ENCODE peak calls at places on chromosome 1, in eight cellular contexts. X, B, H, W, Q, V, A and P are unnamed samples.

GRCh38 chr1:25458550-25459298 is 28.0 kb downstream of the MACO1 start:
- DNase-seq in X (no peak), B (peak; percentile 57), H (no peak), W (no peak), Q (no peak), V (no peak), A (no peak), P (no peak)

GRCh38 chr1:168287237-168287664 is 6.6 kb downstream of the TBX19 start:
- DNase-seq in X (no peak), B (no peak), H (no peak), W (no peak), Q (no peak), V (no peak), A (no peak), P (peak; percentile 55)

GRCh38 chr1:3557366-3557765 is 53.9 kb downstream of the MEGF6 start:
- DNase-seq in X (no peak), B (no peak), H (no peak), W (no peak), Q (no peak), V (no peak), A (no peak), P (no peak)

GRCh38 chr1:85225624-85226380 is 25.0 kb upstream of the SYDE2 start:
- DNase-seq in X (no peak), B (no peak), H (no peak), W (no peak), Q (no peak), V (no peak), A (no peak), P (no peak)

GRCh38 chr1:8283058-8283884 is 34.6 kb upstream of the SLC45A1 start:
- DNase-seq in X (peak; percentile 63), B (no peak), H (no peak), W (no peak), Q (peak; percentile 37), V (no peak), A (no peak), P (no peak)

GRCh38 chr1:204791453-204792366 is 79.0 kb upstream of the NFASC start:
- DNase-seq in X (peak; percentile 77), B (peak; percentile 50), H (peak; percentile 65), W (peak; percentile 26), Q (peak; percentile 78), V (no peak), A (peak; percentile 72), P (peak; percentile 46)

GRCh38 chr1:25090707-25091422 is 141.4 kb downstream of the SYF2 start:
- DNase-seq in X (no peak), B (no peak), H (no peak), W (no peak), Q (no peak), V (no peak), A (peak; percentile 58), P (no peak)

GRCh38 chr1:54314691-54315455 is 91.3 kb downstream of the SSBP3 start:
- DNase-seq in X (no peak), B (peak; percentile 81), H (no peak), W (no peak), Q (peak; percentile 65), V (no peak), A (no peak), P (no peak)

DNA sequence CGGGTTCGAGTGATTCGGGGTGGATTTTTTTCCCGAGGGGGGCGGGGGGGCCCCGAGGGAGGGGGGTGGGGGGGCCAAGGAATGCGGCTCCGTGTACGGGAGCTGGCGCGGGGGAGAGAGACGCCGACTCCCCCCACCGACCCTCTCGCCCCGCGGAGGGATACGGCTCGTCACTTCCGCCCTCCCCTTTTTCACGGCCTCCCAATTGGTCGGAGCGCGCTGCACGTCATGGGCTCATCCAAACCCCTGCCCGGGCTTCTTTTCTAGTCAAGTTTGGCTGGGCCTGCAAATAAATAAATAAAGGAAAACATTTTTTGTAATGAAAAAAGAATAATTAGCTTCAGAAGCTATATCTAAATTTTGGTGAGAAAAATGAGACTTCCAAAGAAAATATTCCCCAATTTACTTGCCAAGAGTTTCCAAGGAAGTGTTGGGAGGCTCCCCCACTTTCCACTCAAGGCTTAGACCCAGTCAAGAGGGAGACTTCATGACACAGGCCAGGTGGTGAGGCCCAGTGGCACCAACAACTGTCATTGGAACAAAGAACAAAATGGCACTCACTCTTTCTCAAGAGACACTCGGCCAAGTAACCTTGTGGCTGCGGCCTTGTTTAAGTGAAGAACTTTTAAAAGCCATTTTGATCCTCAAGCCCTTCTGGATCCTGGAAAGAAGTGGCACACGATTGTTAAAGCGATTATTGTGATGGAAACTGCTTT is at the start of gene POGZ:
- DNase-seq in X (peak; percentile 99), B (peak; percentile 92), H (peak; percentile 98), W (peak; percentile 95), Q (peak; percentile 96), V (peak; percentile 99), A (peak; percentile 94), P (peak; percentile 90)
- TF ChIP-seq POLR2A in X (no peak), B (no peak), H (no peak), W (no peak), Q (no peak), V (no peak), A (peak; percentile 12), P (peak; percentile 53)

DNA sequence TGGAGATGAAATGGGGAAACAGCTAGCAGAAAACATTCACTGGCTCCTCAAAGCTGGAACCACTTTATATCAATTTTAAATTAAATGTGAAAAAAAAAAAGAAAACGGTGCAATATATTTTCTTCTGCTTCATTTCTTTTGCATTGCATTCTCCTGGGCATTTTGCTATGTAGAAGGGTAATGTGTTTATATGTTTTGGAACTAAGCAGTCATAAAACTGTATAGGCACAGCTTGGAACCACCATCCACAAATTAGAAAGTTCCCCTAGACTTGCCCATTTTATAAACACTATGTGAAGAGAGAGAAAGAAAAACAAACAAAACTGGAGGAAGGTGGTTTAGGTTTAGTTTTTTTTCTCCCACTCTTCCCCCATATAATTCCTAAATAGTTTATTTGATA is 1054.7 kb downstream of the TTLL7 start:
- DNase-seq in X (no peak), B (no peak), H (no peak), W (no peak), Q (no peak), V (no peak), A (no peak), P (no peak)
- H3K27ac ChIP-seq in X (no peak overlapping the region), B (no peak overlapping the region), H (no peak overlapping the region), W (no peak overlapping the region), Q (no peak overlapping the region), V (no peak overlapping the region), A (no peak overlapping the region), P (no peak overlapping the region)

DNA sequence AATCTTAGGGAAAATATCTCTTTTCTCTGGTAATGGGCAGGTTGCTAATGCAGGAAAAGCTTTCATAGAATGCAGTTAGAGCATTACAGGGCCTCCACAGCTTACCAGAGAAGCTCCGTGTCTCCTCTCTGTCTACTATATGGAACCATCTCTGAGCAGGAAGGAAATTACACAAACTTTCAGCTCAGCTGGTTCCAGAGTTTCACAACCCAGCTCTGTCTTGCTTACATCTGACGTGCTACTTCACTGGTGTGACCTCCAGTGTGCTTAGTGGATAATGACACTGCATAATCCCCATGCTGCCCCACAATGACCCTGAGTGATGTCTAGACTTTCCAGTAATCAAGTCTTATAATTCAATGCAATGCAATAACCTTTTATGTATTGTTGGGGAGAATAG is 4.3 kb upstream of the FGGY start:
- DNase-seq in X (peak; percentile 73), B (no peak), H (peak; percentile 57), W (no peak), Q (peak; percentile 29), V (no peak), A (no peak), P (peak; percentile 75)
- TF ChIP-seq POLR2A in X (no peak), B (no peak), H (no peak), W (no peak), Q (no peak), V (no peak), A (no peak), P (no peak)

GRCh38 chr1:12309783-12310742 is 80.2 kb downstream of the VPS13D start:
- DNase-seq in X (peak; percentile 86), B (peak; percentile 72), H (peak; percentile 41), W (no peak), Q (no peak), V (no peak), A (no peak), P (peak; percentile 33)
- H3K27ac ChIP-seq in X (peak overlapping the region; percentile 87), B (peak overlapping the region; percentile 44), H (no peak overlapping the region), W (no peak overlapping the region), Q (peak overlapping the region; percentile 67), V (peak overlapping the region; percentile 81), A (no peak overlapping the region), P (no peak overlapping the region)

GRCh38 chr1:155001688-155002474 is 721 bp upstream of the ZBTB7B start:
- DNase-seq in X (peak; percentile 100), B (peak; percentile 100), H (peak; percentile 100), W (peak; percentile 100), Q (peak; percentile 100), V (peak; percentile 100), A (peak; percentile 99), P (peak; percentile 99)

GRCh38 chr1:155001438-155001687 is 1.2 kb upstream of the ZBTB7B start:
- DNase-seq in X (no peak), B (no peak), H (no peak), W (no peak), Q (no peak), V (no peak), A (no peak), P (peak; percentile 62)

GRCh38 chr1:154999651-155000474 is 2.7 kb upstream of the ZBTB7B start:
- DNase-seq in X (no peak), B (peak; percentile 57), H (no peak), W (peak; percentile 68), Q (peak; percentile 65), V (no peak), A (no peak), P (peak; percentile 31)

GRCh38 chr1:155000475-155000724 is 2.2 kb upstream of the ZBTB7B start:
- DNase-seq in X (no peak), B (peak; percentile 57), H (no peak), W (no peak), Q (peak; percentile 64), V (no peak), A (no peak), P (no peak)

GRCh38 chr1:155000725-155001437 is 1.7 kb upstream of the ZBTB7B start:
- DNase-seq in X (peak; percentile 95), B (peak; percentile 97), H (peak; percentile 93), W (peak; percentile 98), Q (peak; percentile 97), V (no peak), A (peak; percentile 90), P (peak; percentile 78)
- TF ChIP-seq POLR2A in X (peak; percentile 67), B (peak; percentile 86), H (peak; percentile 78), W (peak; percentile 82), Q (no peak), V (peak; percentile 93), A (peak; percentile 10), P (no peak)